ENCODE peak calls at places on chromosomes 12 and 14, in eight cellular contexts. H, P, W, D, B, A, F and J are unnamed samples.

GRCh38 chr14:87955501-87955900 is 37.5 kb downstream of the GALC start:
- DNase-seq in H (no peak), P (no peak), W (no peak), D (no peak), B (no peak), A (no peak), F (no peak), J (no peak)

GRCh38 chr12:110248096-110248447 is 33.0 kb upstream of the ATP2A2 start:
- DNase-seq in H (no peak), P (no peak), W (no peak), D (no peak), B (no peak), A (no peak), F (no peak), J (no peak)

GRCh38 chr12:38269897-38270296 is 46.7 kb upstream of the ALG10B start:
- DNase-seq in H (no peak), P (no peak), W (no peak), D (no peak), B (no peak), A (no peak), F (no peak), J (no peak)

GRCh38 chr12:123384318-123384993 is 524 bp downstream of the KMT5A start:
- DNase-seq in H (no peak), P (no peak), W (peak), D (no peak), B (peak), A (no peak), F (no peak), J (peak)

GRCh38 chr14:92737206-92737605 is 11.2 kb downstream of the LGMN start:
- DNase-seq in H (no peak), P (no peak), W (no peak), D (no peak), B (no peak), A (no peak), F (no peak), J (no peak)

GRCh38 chr14:75783184-75783583 is 122.1 kb downstream of the TTLL5 start:
- DNase-seq in H (no peak), P (no peak), W (no peak), D (no peak), B (no peak), A (no peak), F (no peak), J (no peak)

GRCh38 chr12:24599737-24600136 is 349.2 kb downstream of the BCAT1 start:
- DNase-seq in H (no peak), P (no peak), W (no peak), D (no peak), B (no peak), A (no peak), F (no peak), J (peak)

GRCh38 chr14:87966816-87967215 is 26.2 kb downstream of the GALC start:
- DNase-seq in H (no peak), P (no peak), W (no peak), D (no peak), B (no peak), A (no peak), F (peak), J (no peak)

GRCh38 chr14:100076630-100077029 is 11.4 kb downstream of the EVL start:
- DNase-seq in H (no peak), P (no peak), W (no peak), D (peak), B (no peak), A (no peak), F (peak), J (no peak)

GRCh38 chr14:20553024-20553423 is 7.8 kb downstream of the RNASE9 start:
- DNase-seq in H (no peak), P (no peak), W (no peak), D (no peak), B (no peak), A (no peak), F (no peak), J (no peak)